ENCODE peak calls at places on chromosome 13, in seven cellular contexts. One of them, this sample, is unnamed.
A peak's percentile ranks its signal among the peaks of the same experiment; 100 is the strongest.

GRCh38 chr13:107375701-107376350 is 807.9 kb upstream of the ARGLU1 start:
- DNase-seq in breast epithelium: no peak
- DNase-seq in right lobe of liver: no peak
- DNase-seq in lower leg skin: no peak
- DNase-seq in thoracic aorta: no peak
- DNase-seq in colonic mucosa: no peak
- DNase-seq in psoas muscle: no peak
- DNase-seq in this sample: no peak

GRCh38 chr13:38960175-38960574 is 30.5 kb downstream of the STOML3 start:
- DNase-seq in breast epithelium: no peak
- DNase-seq in right lobe of liver: no peak
- DNase-seq in lower leg skin: no peak
- DNase-seq in thoracic aorta: no peak
- DNase-seq in colonic mucosa: no peak
- DNase-seq in psoas muscle: no peak
- DNase-seq in this sample: no peak

GRCh38 chr13:73943965-73944233 is 190.3 kb downstream of the KLF12 start:
- DNase-seq in breast epithelium: no peak
- DNase-seq in right lobe of liver: no peak
- DNase-seq in lower leg skin: no peak
- DNase-seq in thoracic aorta: no peak
- DNase-seq in colonic mucosa: no peak
- DNase-seq in psoas muscle: no peak
- DNase-seq in this sample: no peak

GRCh38 chr13:21465710-21466160 is 6.6 kb upstream of the ZDHHC20 start:
- DNase-seq in breast epithelium: no peak
- DNase-seq in right lobe of liver: no peak
- DNase-seq in lower leg skin: no peak
- DNase-seq in thoracic aorta: no peak
- DNase-seq in colonic mucosa: peak; percentile 25
- DNase-seq in psoas muscle: no peak
- DNase-seq in this sample: no peak

GRCh38 chr13:21221268-21221667 is 44.8 kb downstream of the MRPL57 start:
- DNase-seq in breast epithelium: no peak
- DNase-seq in right lobe of liver: no peak
- DNase-seq in lower leg skin: no peak
- DNase-seq in thoracic aorta: no peak
- DNase-seq in colonic mucosa: no peak
- DNase-seq in psoas muscle: no peak
- DNase-seq in this sample: no peak

GRCh38 chr13:20033486-20033885 is 75.0 kb downstream of the ZMYM2 start:
- DNase-seq in breast epithelium: no peak
- DNase-seq in right lobe of liver: no peak
- DNase-seq in lower leg skin: no peak
- DNase-seq in thoracic aorta: no peak
- DNase-seq in colonic mucosa: no peak
- DNase-seq in psoas muscle: no peak
- DNase-seq in this sample: no peak

GRCh38 chr13:64591981-64592380 is 2638.2 kb downstream of the PCDH9 start:
- DNase-seq in breast epithelium: no peak
- DNase-seq in right lobe of liver: no peak
- DNase-seq in lower leg skin: no peak
- DNase-seq in thoracic aorta: no peak
- DNase-seq in colonic mucosa: no peak
- DNase-seq in psoas muscle: no peak
- DNase-seq in this sample: peak; percentile 55

GRCh38 chr13:79935121-79935520 is 405.8 kb downstream of the SPRY2 start:
- DNase-seq in breast epithelium: no peak
- DNase-seq in right lobe of liver: no peak
- DNase-seq in lower leg skin: no peak
- DNase-seq in thoracic aorta: no peak
- DNase-seq in colonic mucosa: no peak
- DNase-seq in psoas muscle: no peak
- DNase-seq in this sample: no peak

GRCh38 chr13:87537946-87538345 is 133.2 kb upstream of the SLITRK5 start:
- DNase-seq in breast epithelium: no peak
- DNase-seq in right lobe of liver: no peak
- DNase-seq in lower leg skin: no peak
- DNase-seq in thoracic aorta: no peak
- DNase-seq in colonic mucosa: no peak
- DNase-seq in psoas muscle: no peak
- DNase-seq in this sample: no peak

GRCh38 chr13:41386206-41386605 is 71.1 kb upstream of the RGCC start:
- DNase-seq in breast epithelium: no peak
- DNase-seq in right lobe of liver: no peak
- DNase-seq in lower leg skin: no peak
- DNase-seq in thoracic aorta: no peak
- DNase-seq in colonic mucosa: no peak
- DNase-seq in psoas muscle: no peak
- DNase-seq in this sample: no peak

GRCh38 chr13:75395056-75395455 is 86.9 kb downstream of the TBC1D4 start:
- DNase-seq in breast epithelium: no peak
- DNase-seq in right lobe of liver: no peak
- DNase-seq in lower leg skin: no peak
- DNase-seq in thoracic aorta: no peak
- DNase-seq in colonic mucosa: no peak
- DNase-seq in psoas muscle: no peak
- DNase-seq in this sample: no peak

GRCh38 chr13:72530471-72530870 is 197.0 kb downstream of the MZT1 start:
- DNase-seq in breast epithelium: no peak
- DNase-seq in right lobe of liver: no peak
- DNase-seq in lower leg skin: no peak
- DNase-seq in thoracic aorta: no peak
- DNase-seq in colonic mucosa: no peak
- DNase-seq in psoas muscle: no peak
- DNase-seq in this sample: peak; percentile 61

GRCh38 chr13:28492527-28493367 is 2.2 kb downstream of the FLT1 start:
- DNase-seq in breast epithelium: no peak
- DNase-seq in right lobe of liver: no peak
- DNase-seq in lower leg skin: no peak
- DNase-seq in thoracic aorta: no peak
- DNase-seq in colonic mucosa: no peak
- DNase-seq in psoas muscle: no peak
- DNase-seq in this sample: no peak

GRCh38 chr13:43686557-43686956 is 100.2 kb downstream of the ENOX1 start:
- DNase-seq in breast epithelium: no peak
- DNase-seq in right lobe of liver: no peak
- DNase-seq in lower leg skin: no peak
- DNase-seq in thoracic aorta: no peak
- DNase-seq in colonic mucosa: no peak
- DNase-seq in psoas muscle: peak; percentile 52
- DNase-seq in this sample: peak; percentile 94

GRCh38 chr13:78319101-78319627 is 284.2 kb downstream of the POU4F1 start:
- DNase-seq in breast epithelium: no peak
- DNase-seq in right lobe of liver: no peak
- DNase-seq in lower leg skin: no peak
- DNase-seq in thoracic aorta: no peak
- DNase-seq in colonic mucosa: no peak
- DNase-seq in psoas muscle: no peak
- DNase-seq in this sample: no peak

GRCh38 chr13:99509477-99509876 is 8.2 kb downstream of the TM9SF2 start:
- DNase-seq in breast epithelium: no peak
- DNase-seq in right lobe of liver: no peak
- DNase-seq in lower leg skin: no peak
- DNase-seq in thoracic aorta: no peak
- DNase-seq in colonic mucosa: no peak
- DNase-seq in psoas muscle: no peak
- DNase-seq in this sample: no peak

GRCh38 chr13:99199541-99200432 is 867 bp upstream of the UBAC2 start:
- DNase-seq in breast epithelium: no peak
- DNase-seq in right lobe of liver: no peak
- DNase-seq in lower leg skin: peak; percentile 92
- DNase-seq in thoracic aorta: no peak
- DNase-seq in colonic mucosa: peak; percentile 15
- DNase-seq in psoas muscle: no peak
- DNase-seq in this sample: peak; percentile 24

GRCh38 chr13:41696163-41697003 is 239.0 kb downstream of the RGCC start:
- DNase-seq in breast epithelium: no peak
- DNase-seq in right lobe of liver: no peak
- DNase-seq in lower leg skin: no peak
- DNase-seq in thoracic aorta: no peak
- DNase-seq in colonic mucosa: no peak
- DNase-seq in psoas muscle: no peak
- DNase-seq in this sample: peak; percentile 91

GRCh38 chr13:96821381-96821780 is 172.9 kb downstream of the OXGR1 start:
- DNase-seq in breast epithelium: no peak
- DNase-seq in right lobe of liver: no peak
- DNase-seq in lower leg skin: no peak
- DNase-seq in thoracic aorta: no peak
- DNase-seq in colonic mucosa: no peak
- DNase-seq in psoas muscle: no peak
- DNase-seq in this sample: no peak

GRCh38 chr13:79320433-79320832 is 85.6 kb downstream of the RBM26 start:
- DNase-seq in breast epithelium: no peak
- DNase-seq in right lobe of liver: no peak
- DNase-seq in lower leg skin: no peak
- DNase-seq in thoracic aorta: no peak
- DNase-seq in colonic mucosa: no peak
- DNase-seq in psoas muscle: no peak
- DNase-seq in this sample: no peak

GRCh38 chr13:50410921-50411712 is 395.9 kb downstream of the KCNRG start:
- DNase-seq in breast epithelium: no peak
- DNase-seq in right lobe of liver: no peak
- DNase-seq in lower leg skin: no peak
- DNase-seq in thoracic aorta: peak; percentile 13
- DNase-seq in colonic mucosa: no peak
- DNase-seq in psoas muscle: no peak
- DNase-seq in this sample: peak; percentile 72

DNA sequence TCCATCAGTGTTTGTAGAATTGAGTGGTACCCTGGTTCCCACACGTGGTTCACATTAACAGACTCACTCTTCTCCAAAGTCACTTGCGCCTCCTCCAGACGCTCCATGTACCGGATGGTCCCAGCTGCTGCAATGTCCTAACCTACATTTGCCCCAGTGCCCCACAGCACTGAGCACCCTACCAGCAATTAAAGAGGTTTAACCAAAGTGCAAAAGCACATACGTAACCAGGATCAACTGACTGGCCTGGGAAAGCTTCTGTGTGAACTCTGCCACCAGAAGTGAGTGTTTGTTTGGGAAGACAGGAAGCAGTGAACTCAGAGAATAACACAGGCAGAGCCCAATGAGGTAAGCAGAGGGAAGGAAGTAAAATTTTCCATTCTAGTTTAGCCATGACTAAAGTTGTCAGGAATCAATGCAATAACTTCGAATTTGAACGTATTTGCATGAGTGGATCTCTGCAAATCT is 7.3 kb upstream of the MEDAG start:
- DNase-seq in breast epithelium: no peak
- DNase-seq in right lobe of liver: no peak
- DNase-seq in lower leg skin: peak; percentile 89
- DNase-seq in thoracic aorta: peak; percentile 48
- DNase-seq in colonic mucosa: no peak
- DNase-seq in psoas muscle: no peak
- DNase-seq in this sample: peak; percentile 99
- TF ChIP-seq CTCF in breast epithelium: no peak
- TF ChIP-seq CTCF in right lobe of liver: no peak
- TF ChIP-seq CTCF in lower leg skin: no peak
- TF ChIP-seq CTCF in thoracic aorta: no peak
- TF ChIP-seq CTCF in colonic mucosa: no peak
- TF ChIP-seq CTCF in psoas muscle: no peak
- TF ChIP-seq CTCF in this sample: peak; percentile 38

GRCh38 chr13:48594080-48594815 is 59.5 kb upstream of the CYSLTR2 start:
- DNase-seq in breast epithelium: no peak
- DNase-seq in right lobe of liver: no peak
- DNase-seq in lower leg skin: no peak
- DNase-seq in thoracic aorta: no peak
- DNase-seq in colonic mucosa: no peak
- DNase-seq in psoas muscle: no peak
- DNase-seq in this sample: no peak
- H3K4me3 ChIP-seq in breast epithelium: no peak overlapping the region
- H3K4me3 ChIP-seq in right lobe of liver: no peak overlapping the region
- H3K4me3 ChIP-seq in lower leg skin: no peak overlapping the region
- H3K4me3 ChIP-seq in thoracic aorta: no peak overlapping the region
- H3K4me3 ChIP-seq in colonic mucosa: no peak overlapping the region
- H3K4me3 ChIP-seq in psoas muscle: no peak overlapping the region
- H3K4me3 ChIP-seq in this sample: no peak overlapping the region

GRCh38 chr13:110107568-110108347 is 199.2 kb downstream of the COL4A1 start:
- DNase-seq in breast epithelium: no peak
- DNase-seq in right lobe of liver: no peak
- DNase-seq in lower leg skin: no peak
- DNase-seq in thoracic aorta: no peak
- DNase-seq in colonic mucosa: no peak
- DNase-seq in psoas muscle: no peak
- DNase-seq in this sample: peak; percentile 35
- TF ChIP-seq CTCF in breast epithelium: no peak
- TF ChIP-seq CTCF in right lobe of liver: no peak
- TF ChIP-seq CTCF in lower leg skin: no peak
- TF ChIP-seq CTCF in thoracic aorta: no peak
- TF ChIP-seq CTCF in colonic mucosa: no peak
- TF ChIP-seq CTCF in psoas muscle: peak; percentile 21
- TF ChIP-seq CTCF in this sample: peak; percentile 40

DNA sequence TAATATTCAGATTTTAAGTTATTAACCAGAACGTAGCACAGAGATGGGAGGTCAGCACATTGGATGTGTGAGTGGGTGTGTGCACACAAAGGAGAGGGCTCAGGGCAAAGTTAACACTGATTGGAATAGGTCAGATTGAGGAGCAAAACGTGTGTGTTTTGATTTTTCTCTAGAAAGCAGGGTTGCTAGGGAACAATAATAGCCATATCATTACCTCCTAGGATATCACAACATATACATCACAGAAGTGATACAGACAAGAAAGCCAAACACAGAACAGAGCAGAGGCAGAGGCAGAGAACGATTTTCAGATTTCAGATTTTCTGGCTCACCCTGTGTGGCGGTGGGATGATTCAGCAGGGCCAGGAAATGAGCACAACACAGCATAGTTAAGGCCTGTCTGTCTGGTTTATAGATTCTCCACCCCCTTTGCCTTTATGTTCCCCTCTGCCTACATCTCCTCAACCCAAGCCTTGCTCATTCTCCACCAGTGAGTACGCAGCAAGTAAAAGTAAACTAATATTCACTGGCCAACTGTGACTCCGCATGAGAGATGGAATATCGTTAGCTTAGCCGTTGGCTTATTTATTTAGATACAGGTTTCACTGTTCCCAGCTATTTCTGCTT is 182.6 kb upstream of the TSC22D1 start:
- DNase-seq in breast epithelium: no peak
- DNase-seq in right lobe of liver: no peak
- DNase-seq in lower leg skin: no peak
- DNase-seq in thoracic aorta: no peak
- DNase-seq in colonic mucosa: peak; percentile 59
- DNase-seq in psoas muscle: no peak
- DNase-seq in this sample: peak; percentile 92
- H3K4me3 ChIP-seq in breast epithelium: no peak overlapping the region
- H3K4me3 ChIP-seq in right lobe of liver: no peak overlapping the region
- H3K4me3 ChIP-seq in lower leg skin: no peak overlapping the region
- H3K4me3 ChIP-seq in thoracic aorta: no peak overlapping the region
- H3K4me3 ChIP-seq in colonic mucosa: no peak overlapping the region
- H3K4me3 ChIP-seq in psoas muscle: peak overlapping the region; percentile 49
- H3K4me3 ChIP-seq in this sample: no peak overlapping the region